ENCODE peak calls at places on chromosomes 4 and X, in eight cellular contexts. One of them, this sample, is unnamed.

GRCh38 chr4:157095716-157096115 is 19.8 kb downstream of the GLRB start:
- DNase-seq in stimulated activated CD4-positive, alpha-beta T cell treated with anti-CD3 and anti-CD28 coated beads, Interleukin-1b, Interleukin-23, amount 100 ng/mL, for 1 hour: no peak
- DNase-seq in NCI-H82: no peak
- DNase-seq in NCI-H2171 treated with DMSO at 0.1 percent for 48 hours: no peak
- DNase-seq in sciatic nerve: no peak
- DNase-seq in activated naive CD4-positive, alpha-beta T cell treated with anti-CD3 and anti-CD28 coated beads, Interleukin-2, amount 50 U/mL, for 72 hours: no peak
- DNase-seq in AG08396: no peak
- DNase-seq in CD8-positive, alpha-beta memory T cell: no peak
- DNase-seq in this sample: no peak

GRCh38 chrX:1537031-1537715 is at the start of gene P2RY8:
- DNase-seq in stimulated activated CD4-positive, alpha-beta T cell treated with anti-CD3 and anti-CD28 coated beads, Interleukin-1b, Interleukin-23, amount 100 ng/mL, for 1 hour: peak; percentile 55
- DNase-seq in NCI-H82: no peak
- DNase-seq in NCI-H2171 treated with DMSO at 0.1 percent for 48 hours: peak; percentile 12
- DNase-seq in sciatic nerve: peak; percentile 79
- DNase-seq in activated naive CD4-positive, alpha-beta T cell treated with anti-CD3 and anti-CD28 coated beads, Interleukin-2, amount 50 U/mL, for 72 hours: peak; percentile 84
- DNase-seq in AG08396: no peak
- DNase-seq in CD8-positive, alpha-beta memory T cell: peak; percentile 79
- DNase-seq in this sample: no peak

GRCh38 chr4:162853788-162854187 is 312.9 kb downstream of the NAF1 start:
- DNase-seq in stimulated activated CD4-positive, alpha-beta T cell treated with anti-CD3 and anti-CD28 coated beads, Interleukin-1b, Interleukin-23, amount 100 ng/mL, for 1 hour: no peak
- DNase-seq in NCI-H82: no peak
- DNase-seq in NCI-H2171 treated with DMSO at 0.1 percent for 48 hours: no peak
- DNase-seq in sciatic nerve: no peak
- DNase-seq in activated naive CD4-positive, alpha-beta T cell treated with anti-CD3 and anti-CD28 coated beads, Interleukin-2, amount 50 U/mL, for 72 hours: no peak
- DNase-seq in AG08396: no peak
- DNase-seq in CD8-positive, alpha-beta memory T cell: no peak
- DNase-seq in this sample: no peak

GRCh38 chrX:13472975-13473665 is 96.3 kb upstream of the EGFL6 start:
- DNase-seq in stimulated activated CD4-positive, alpha-beta T cell treated with anti-CD3 and anti-CD28 coated beads, Interleukin-1b, Interleukin-23, amount 100 ng/mL, for 1 hour: no peak
- DNase-seq in NCI-H82: no peak
- DNase-seq in NCI-H2171 treated with DMSO at 0.1 percent for 48 hours: no peak
- DNase-seq in sciatic nerve: no peak
- DNase-seq in activated naive CD4-positive, alpha-beta T cell treated with anti-CD3 and anti-CD28 coated beads, Interleukin-2, amount 50 U/mL, for 72 hours: no peak
- DNase-seq in AG08396: no peak
- DNase-seq in CD8-positive, alpha-beta memory T cell: no peak
- DNase-seq in this sample: no peak

GRCh38 chr4:75598390-75598789 is 31.9 kb downstream of the CDKL2 start:
- DNase-seq in stimulated activated CD4-positive, alpha-beta T cell treated with anti-CD3 and anti-CD28 coated beads, Interleukin-1b, Interleukin-23, amount 100 ng/mL, for 1 hour: no peak
- DNase-seq in NCI-H82: no peak
- DNase-seq in NCI-H2171 treated with DMSO at 0.1 percent for 48 hours: no peak
- DNase-seq in sciatic nerve: no peak
- DNase-seq in activated naive CD4-positive, alpha-beta T cell treated with anti-CD3 and anti-CD28 coated beads, Interleukin-2, amount 50 U/mL, for 72 hours: no peak
- DNase-seq in AG08396: peak; percentile 11
- DNase-seq in CD8-positive, alpha-beta memory T cell: no peak
- DNase-seq in this sample: no peak

GRCh38 chr4:158811704-158812103 is 42.9 kb downstream of the FNIP2 start:
- DNase-seq in stimulated activated CD4-positive, alpha-beta T cell treated with anti-CD3 and anti-CD28 coated beads, Interleukin-1b, Interleukin-23, amount 100 ng/mL, for 1 hour: no peak
- DNase-seq in NCI-H82: no peak
- DNase-seq in NCI-H2171 treated with DMSO at 0.1 percent for 48 hours: no peak
- DNase-seq in sciatic nerve: no peak
- DNase-seq in activated naive CD4-positive, alpha-beta T cell treated with anti-CD3 and anti-CD28 coated beads, Interleukin-2, amount 50 U/mL, for 72 hours: no peak
- DNase-seq in AG08396: no peak
- DNase-seq in CD8-positive, alpha-beta memory T cell: no peak
- DNase-seq in this sample: no peak

GRCh38 chr4:5705672-5706310 is 2.6 kb downstream of the EVC2 start:
- DNase-seq in stimulated activated CD4-positive, alpha-beta T cell treated with anti-CD3 and anti-CD28 coated beads, Interleukin-1b, Interleukin-23, amount 100 ng/mL, for 1 hour: no peak
- DNase-seq in NCI-H82: no peak
- DNase-seq in NCI-H2171 treated with DMSO at 0.1 percent for 48 hours: no peak
- DNase-seq in sciatic nerve: no peak
- DNase-seq in activated naive CD4-positive, alpha-beta T cell treated with anti-CD3 and anti-CD28 coated beads, Interleukin-2, amount 50 U/mL, for 72 hours: no peak
- DNase-seq in AG08396: no peak
- DNase-seq in CD8-positive, alpha-beta memory T cell: no peak
- DNase-seq in this sample: no peak

GRCh38 chr4:166229799-166230198 is 356.8 kb downstream of the TLL1 start:
- DNase-seq in stimulated activated CD4-positive, alpha-beta T cell treated with anti-CD3 and anti-CD28 coated beads, Interleukin-1b, Interleukin-23, amount 100 ng/mL, for 1 hour: no peak
- DNase-seq in NCI-H82: no peak
- DNase-seq in NCI-H2171 treated with DMSO at 0.1 percent for 48 hours: no peak
- DNase-seq in sciatic nerve: no peak
- DNase-seq in activated naive CD4-positive, alpha-beta T cell treated with anti-CD3 and anti-CD28 coated beads, Interleukin-2, amount 50 U/mL, for 72 hours: no peak
- DNase-seq in AG08396: no peak
- DNase-seq in CD8-positive, alpha-beta memory T cell: no peak
- DNase-seq in this sample: no peak

GRCh38 chrX:1453951-1454785 is 1.5 kb upstream of the ASMTL start:
- DNase-seq in stimulated activated CD4-positive, alpha-beta T cell treated with anti-CD3 and anti-CD28 coated beads, Interleukin-1b, Interleukin-23, amount 100 ng/mL, for 1 hour: peak; percentile 96
- DNase-seq in NCI-H82: no peak
- DNase-seq in NCI-H2171 treated with DMSO at 0.1 percent for 48 hours: no peak
- DNase-seq in sciatic nerve: peak; percentile 96
- DNase-seq in activated naive CD4-positive, alpha-beta T cell treated with anti-CD3 and anti-CD28 coated beads, Interleukin-2, amount 50 U/mL, for 72 hours: peak; percentile 89
- DNase-seq in AG08396: peak; percentile 87
- DNase-seq in CD8-positive, alpha-beta memory T cell: peak; percentile 85
- DNase-seq in this sample: no peak

GRCh38 chr4:98260047-98260578 is 1.1 kb upstream of the RAP1GDS1 start:
- DNase-seq in stimulated activated CD4-positive, alpha-beta T cell treated with anti-CD3 and anti-CD28 coated beads, Interleukin-1b, Interleukin-23, amount 100 ng/mL, for 1 hour: peak; percentile 4
- DNase-seq in NCI-H82: peak; percentile 60
- DNase-seq in NCI-H2171 treated with DMSO at 0.1 percent for 48 hours: peak; percentile 16
- DNase-seq in sciatic nerve: peak; percentile 75
- DNase-seq in activated naive CD4-positive, alpha-beta T cell treated with anti-CD3 and anti-CD28 coated beads, Interleukin-2, amount 50 U/mL, for 72 hours: peak; percentile 71
- DNase-seq in AG08396: peak; percentile 44
- DNase-seq in CD8-positive, alpha-beta memory T cell: no peak
- DNase-seq in this sample: no peak